ENCODE peak calls at places on chromosomes 3 and 15, in nine cellular contexts. B is CD4-positive, CD25-positive, alpha-beta regulatory T cell; K is uterus; U is pancreas; D is mucosa of descending colon; E is thoracic aorta; X is endodermal cell; Y is iPS DF 6.9; P is hepatocyte. W is an unnamed sample. For H3K4me1, the result is how much of the 10 kb centered on the place peaks cover.

GRCh38 chr3:58063022-58063421 is 54.8 kb downstream of the FLNB start:
- DNase-seq in E (no peak), K (no peak), U (no peak), B (no peak), X (no peak), P (no peak), D (no peak), Y (no peak), W (no peak)

GRCh38 chr3:14980689-14981088 is 33.3 kb downstream of the NR2C2 start:
- DNase-seq in Y (no peak), K (no peak), D (no peak), E (no peak), B (no peak), P (no peak), X (no peak), U (no peak), W (no peak)

GRCh38 chr3:102532901-102533300 is 98.1 kb downstream of the ZPLD1 start:
- DNase-seq in P (no peak), B (no peak), Y (no peak), E (no peak), K (no peak), D (no peak), X (no peak), U (no peak), W (peak)

GRCh38 chr3:77467702-77468407 is 428.0 kb downstream of the ROBO2 start:
- DNase-seq in Y (no peak), X (no peak), B (no peak), P (peak), E (no peak), U (no peak), K (no peak), D (no peak), W (no peak)

GRCh38 chr3:197339841-197340520 is 41.6 kb upstream of the DLG1 start:
- DNase-seq in Y (no peak), K (no peak), E (no peak), U (no peak), P (peak), B (no peak), D (peak), X (peak), W (no peak)

GRCh38 chr15:74392902-74393301 is 25.5 kb upstream of the CYP11A1 start:
- DNase-seq in E (no peak), X (no peak), D (no peak), K (no peak), U (no peak), Y (no peak), B (no peak), P (no peak), W (no peak)

GRCh38 chr3:128576290-128576689 is 74.3 kb downstream of the RPN1 start:
- DNase-seq in E (no peak), B (no peak), K (no peak), D (no peak), Y (no peak), P (no peak), U (no peak), X (no peak), W (no peak)

GRCh38 chr3:88263417-88264116 is 113.8 kb downstream of the C3orf38 start:
- DNase-seq in Y (no peak), U (no peak), B (no peak), E (no peak), X (no peak), K (no peak), P (no peak), D (no peak), W (no peak)

GRCh38 chr15:56105855-56106254 is 112.4 kb upstream of the NEDD4 start:
- DNase-seq in D (no peak), Y (no peak), P (no peak), X (no peak), K (no peak), U (no peak), B (no peak), E (no peak), W (no peak)

DNA sequence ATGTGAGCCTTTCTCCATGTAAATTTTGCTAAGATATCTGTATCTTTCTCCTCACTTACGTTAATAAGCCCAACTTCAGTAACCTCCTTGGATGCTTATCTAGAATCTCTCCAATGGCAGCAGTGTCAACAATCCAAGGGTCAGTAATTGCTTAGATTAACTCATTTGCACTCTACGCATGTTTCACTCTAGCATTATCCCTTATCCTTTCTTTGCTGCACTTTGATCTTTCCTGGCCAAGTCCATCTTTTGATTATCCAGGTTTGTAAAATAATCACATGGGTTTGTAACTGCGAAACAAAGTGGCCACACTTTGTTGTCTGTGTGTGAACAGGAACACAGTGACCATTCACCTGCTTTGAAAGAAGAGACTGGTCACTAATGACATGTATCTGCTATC is 577.6 kb downstream of the RSL24D1 start:
- DNase-seq in B (no peak), P (peak), K (no peak), U (no peak), Y (no peak), D (no peak), E (no peak), X (no peak), W (no peak)
- H3K4me1 ChIP-seq in B (under half), P (under half), K (under half), U (under half), Y (under half), D (under half), E (under half), X (under half), W (under half)

GRCh38 chr3:47420511-47421484 is 40.0 kb downstream of the PTPN23 start:
- DNase-seq in P (peak), D (peak), B (peak), U (peak), K (peak), Y (peak), X (peak), E (peak), W (peak)
- H3K4me1 ChIP-seq in P (under half), D (under half), B (under half), U (under half), K (under half), Y (under half), X (under half), E (under half), W (under half)

GRCh38 chr15:90571063-90571541 is 41.4 kb downstream of the CRTC3 start:
- DNase-seq in P (no peak), B (no peak), E (peak), Y (no peak), U (no peak), D (peak), K (no peak), X (no peak), W (no peak)
- H3K4me1 ChIP-seq in P (under half), B (half or more), E (under half), Y (under half), U (under half), D (under half), K (under half), X (under half), W (under half)

GRCh38 chr3:134357261-134357913 is 16.9 kb downstream of the AMOTL2 start:
- DNase-seq in B (no peak), E (no peak), X (peak), D (peak), U (peak), K (peak), Y (no peak), P (no peak), W (no peak)
- H3K4me1 ChIP-seq in B (under half), E (under half), X (under half), D (under half), U (under half), K (under half), Y (under half), P (half or more), W (under half)

DNA sequence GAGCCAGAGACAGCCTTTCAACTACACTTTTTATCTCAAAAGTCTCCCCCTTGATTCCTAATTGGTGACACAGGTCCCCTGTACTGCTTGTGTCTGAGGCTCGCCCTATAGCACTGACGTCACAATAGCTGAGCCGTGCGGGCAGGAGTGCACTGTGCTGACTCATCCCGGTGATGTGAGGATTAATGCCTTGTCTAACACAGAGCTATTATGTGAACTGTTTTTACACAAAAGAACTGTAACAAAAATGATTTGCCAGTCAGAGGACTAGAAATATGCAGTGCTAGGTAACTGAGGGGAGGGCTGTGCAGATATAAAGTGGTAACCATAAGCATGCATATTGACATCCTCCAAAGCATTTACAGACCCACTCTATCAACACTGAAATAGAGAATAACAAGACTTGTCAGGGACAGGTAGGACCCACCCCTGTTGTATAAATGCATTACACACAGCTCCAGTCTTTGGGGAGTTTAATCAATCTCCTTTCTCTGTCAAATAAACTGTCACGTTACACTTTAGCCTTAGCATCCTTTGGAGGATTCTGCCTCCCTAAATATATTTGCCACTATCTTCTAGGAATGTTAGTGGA is 205.0 kb downstream of the TIGIT start:
- DNase-seq in K (no peak), U (no peak), E (no peak), P (peak), X (no peak), Y (no peak), B (no peak), D (no peak), W (no peak)
- H3K4me1 ChIP-seq in K (under half), U (under half), E (under half), P (under half), X (under half), Y (under half), B (under half), D (under half), W (under half)

GRCh38 chr3:65479967-65480366 is 558.8 kb downstream of the MAGI1 start:
- DNase-seq in B (no peak), K (no peak), Y (no peak), E (no peak), X (no peak), D (no peak), P (no peak), U (no peak), W (no peak)
- H3K4me1 ChIP-seq in B (under half), K (under half), Y (under half), E (under half), X (under half), D (under half), P (under half), U (under half), W (under half)

GRCh38 chr15:40103864-40104271 is 4.8 kb downstream of the BMF start:
- DNase-seq in D (no peak), U (no peak), E (no peak), X (no peak), B (no peak), P (no peak), Y (no peak), K (no peak), W (no peak)
- H3K4me1 ChIP-seq in D (half or more), U (half or more), E (half or more), X (under half), B (half or more), P (half or more), Y (under half), K (under half), W (under half)

GRCh38 chr15:64637412-64637811 is 138.0 kb downstream of the RBPMS2 start:
- DNase-seq in B (no peak), U (no peak), P (no peak), X (no peak), E (no peak), Y (no peak), K (no peak), D (no peak), W (no peak)
- H3K4me1 ChIP-seq in B (under half), U (under half), P (under half), X (under half), E (under half), Y (under half), K (under half), D (half or more), W (under half)